ENCODE peak calls at places on chromosomes 6 and 20, in ten cellular contexts. I is HepG2; N is CD8-positive, alpha-beta memory T cell; Q is ovary; A is ascending aorta; R is astrocyte; E is fibroblast of lung; V is hepatocyte; B is body of pancreas; F is PC-3. J is an unnamed sample. For H3K9me3, the result is how much of the 10 kb centered on the place peaks cover.

GRCh38 chr20:15708984-15709598 is 864.2 kb downstream of the KIF16B start:
- DNase-seq in A (no peak), V (peak), R (no peak), E (peak), N (no peak), Q (no peak), I (peak), B (peak), F (peak), J (peak)

GRCh38 chr20:29878777-29879442 is 1378.6 kb upstream of the DEFB115 start:
- DNase-seq in B (no peak), V (no peak), N (no peak), F (no peak), I (no peak), E (no peak), Q (no peak), A (no peak), R (no peak), J (no peak)

GRCh38 chr6:166640342-166641043 is 13.4 kb upstream of the RPS6KA2 start:
- DNase-seq in Q (no peak), A (no peak), F (no peak), B (no peak), V (no peak), I (no peak), R (no peak), E (no peak), N (no peak), J (no peak)

GRCh38 chr20:51906049-51906448 is 103.7 kb upstream of the SALL4 start:
- DNase-seq in R (no peak), I (no peak), F (no peak), E (no peak), N (no peak), B (no peak), Q (no peak), V (no peak), A (no peak), J (peak)

GRCh38 chr6:52872031-52872430 is 31.4 kb upstream of the GSTA5 start:
- DNase-seq in F (no peak), I (no peak), R (no peak), N (no peak), E (no peak), V (no peak), B (no peak), A (no peak), Q (no peak), J (no peak)

GRCh38 chr6:145656128-145656527 is 79.2 kb downstream of the EPM2A start:
- DNase-seq in R (no peak), N (no peak), I (no peak), F (no peak), V (no peak), A (no peak), B (no peak), Q (no peak), E (no peak), J (no peak)

GRCh38 chr6:30158475-30159025 is 2.5 kb downstream of the TRIM10 start:
- DNase-seq in F (no peak), E (no peak), V (no peak), N (no peak), R (no peak), Q (no peak), A (no peak), B (no peak), I (no peak), J (no peak)

GRCh38 chr20:4369798-4370124 is 351.9 kb upstream of the PRND start:
- DNase-seq in R (no peak), I (no peak), A (no peak), B (peak), Q (no peak), V (no peak), N (no peak), E (no peak), F (no peak), J (no peak)

GRCh38 chr6:126786262-126786661 is 332.2 kb upstream of the RSPO3 start:
- DNase-seq in E (peak), R (peak), B (no peak), Q (no peak), A (no peak), N (no peak), F (peak), V (no peak), I (no peak), J (no peak)

GRCh38 chr6:26216886-26217713 is 129.9 kb downstream of the HFE start:
- DNase-seq in N (no peak), E (peak), B (peak), Q (peak), F (no peak), A (peak), I (peak), V (peak), R (peak), J (peak)

GRCh38 chr20:36818185-36818584 is 44.6 kb upstream of the DSN1 start:
- DNase-seq in N (no peak), A (no peak), I (no peak), E (no peak), F (no peak), Q (no peak), V (no peak), B (no peak), R (no peak), J (no peak)

GRCh38 chr6:78909391-78909790 is 42.0 kb downstream of the IRAK1BP1 start:
- DNase-seq in N (no peak), R (no peak), F (no peak), A (no peak), Q (no peak), I (no peak), B (peak), V (peak), E (peak), J (no peak)

DNA sequence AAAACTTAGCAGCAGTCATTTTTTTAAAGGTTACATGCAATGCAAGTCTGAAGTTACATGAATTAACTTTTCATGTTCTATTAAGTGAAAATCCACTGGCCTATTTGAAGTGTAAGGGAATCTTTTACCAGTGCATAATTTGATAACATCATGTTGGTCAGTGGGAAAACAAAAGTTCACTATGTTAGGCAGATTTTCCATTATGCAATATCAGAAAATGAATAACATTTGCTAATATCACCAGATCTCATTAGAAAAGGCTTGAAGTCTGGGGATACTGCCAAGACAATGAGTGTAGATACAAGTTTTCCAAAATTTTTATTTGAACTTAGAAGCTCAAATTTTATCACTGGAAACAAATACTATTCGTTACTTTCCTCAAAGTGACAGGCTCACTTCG is 296.4 kb upstream of the CDH4 start:
- DNase-seq in N (no peak), V (no peak), R (no peak), A (no peak), E (no peak), F (no peak), I (no peak), B (no peak), Q (no peak), J (no peak)
- H3K4me3 ChIP-seq in N (no peak), V (no peak), R (no peak), A (no peak), E (no peak), F (no peak), I (no peak), B (no peak), Q (no peak), J (no peak)

GRCh38 chr20:23224806-23225205 is 125.8 kb upstream of the NXT1 start:
- DNase-seq in F (no peak), Q (no peak), A (no peak), R (no peak), V (no peak), N (no peak), E (no peak), I (no peak), B (no peak), J (no peak)

GRCh38 chr20:23223908-23224307 is 126.7 kb upstream of the NXT1 start:
- DNase-seq in F (no peak), A (no peak), I (no peak), R (no peak), E (no peak), N (no peak), V (no peak), Q (no peak), B (no peak), J (no peak)

GRCh38 chr20:23225407-23226060 is 125.1 kb upstream of the NXT1 start:
- DNase-seq in F (no peak), Q (no peak), I (no peak), A (peak), R (peak), E (peak), B (peak), N (no peak), V (peak), J (no peak)

GRCh38 chr20:23226612-23227265 is 123.9 kb upstream of the NXT1 start:
- DNase-seq in F (no peak), I (no peak), V (no peak), A (no peak), R (no peak), Q (no peak), E (no peak), N (no peak), B (no peak), J (no peak)

GRCh38 chr20:23222531-23223200 is 127.9 kb upstream of the NXT1 start:
- DNase-seq in E (no peak), V (no peak), N (no peak), Q (no peak), B (no peak), R (no peak), F (no peak), A (no peak), I (no peak), J (no peak)
- H3K9me3 ChIP-seq in E (under half), V (under half), N (under half), Q (under half), B (under half), R (under half), F (under half), A (under half), I (under half), J (under half)

GRCh38 chr6:31216208-31216898 is 45.9 kb upstream of the POU5F1 start:
- DNase-seq in Q (no peak), N (no peak), R (no peak), A (no peak), E (no peak), B (no peak), V (peak), F (no peak), I (no peak), J (no peak)
- H3K4me3 ChIP-seq in Q (no peak), N (no peak), R (no peak), A (no peak), E (no peak), B (no peak), V (no peak), F (no peak), I (no peak), J (no peak)

GRCh38 chr6:136546321-136546720 is 3.9 kb downstream of the MAP7 start:
- DNase-seq in E (no peak), A (no peak), I (no peak), R (no peak), F (no peak), N (no peak), B (no peak), V (no peak), Q (no peak), J (no peak)
- H3K9me3 ChIP-seq in E (under half), A (under half), I (under half), R (under half), F (under half), N (under half), B (under half), V (under half), Q (under half), J (under half)

DNA sequence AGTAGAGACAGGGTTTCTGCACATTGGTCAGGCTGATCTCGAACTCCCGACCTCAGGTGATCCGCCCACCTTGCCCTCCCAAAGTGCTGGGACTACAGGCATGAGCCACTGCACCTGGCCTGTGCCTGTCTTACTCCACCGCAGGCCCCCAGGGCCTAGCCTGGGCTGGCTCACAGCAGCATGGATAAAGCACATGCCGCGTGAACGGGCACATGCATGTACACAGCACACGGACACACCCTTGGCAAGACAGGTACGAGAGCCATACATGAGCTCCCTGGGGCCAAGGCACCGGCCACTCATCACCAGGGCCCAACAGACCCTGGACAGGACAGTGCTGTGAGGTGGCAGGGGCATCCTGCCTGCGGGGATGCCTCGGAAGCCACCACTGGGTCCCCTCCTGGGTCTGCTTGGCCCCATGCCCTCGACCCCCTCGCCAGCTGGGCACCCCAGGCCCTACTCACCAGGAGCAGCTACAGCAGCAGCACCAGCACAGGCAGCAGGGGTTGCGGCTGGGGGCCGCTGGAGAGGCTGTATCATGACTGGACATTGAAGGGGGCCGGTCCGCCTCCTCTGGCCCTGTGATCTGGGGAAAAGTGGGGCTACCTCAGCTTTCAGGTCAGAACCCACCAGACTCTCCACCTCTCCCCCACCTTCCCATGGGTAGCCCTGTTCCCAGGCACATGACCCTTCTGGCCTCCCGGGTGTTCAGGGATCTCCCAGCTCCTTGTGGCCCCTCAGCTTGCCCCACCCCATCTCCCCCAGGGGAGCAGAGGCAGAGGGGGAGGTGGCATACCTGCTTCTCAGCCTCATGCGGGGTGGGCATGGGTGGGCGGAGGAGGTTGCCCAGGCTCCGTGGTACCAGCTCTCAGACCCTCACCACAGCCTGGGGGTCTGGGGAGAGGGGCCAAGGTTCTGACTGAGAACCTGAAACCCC is 3.0 kb downstream of the RGS19 start:
- DNase-seq in A (no peak), V (no peak), Q (no peak), N (no peak), B (no peak), R (no peak), F (no peak), I (no peak), E (no peak), J (no peak)
- H3K4me3 ChIP-seq in A (peak), V (no peak), Q (no peak), N (peak), B (no peak), R (no peak), F (no peak), I (no peak), E (no peak), J (no peak)

DNA sequence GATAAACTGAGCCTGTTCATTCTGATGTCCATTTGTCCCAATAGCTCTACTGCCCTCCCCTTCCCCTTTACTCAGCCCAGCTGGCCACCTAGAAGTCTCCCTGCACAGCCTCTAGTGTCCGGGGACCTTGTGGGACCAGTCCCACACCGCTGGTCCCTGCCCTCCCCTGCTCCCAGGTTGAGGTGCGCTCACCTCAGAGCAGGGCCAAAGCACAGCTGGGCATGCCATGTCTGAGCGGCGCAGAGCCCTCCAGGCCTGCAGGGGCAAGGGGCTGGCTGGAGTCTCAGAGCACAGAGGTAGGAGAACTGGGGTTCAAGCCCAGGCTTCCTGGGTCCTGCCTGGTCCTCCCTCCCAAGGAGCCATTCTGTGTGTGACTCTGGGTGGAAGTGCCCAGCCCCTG is 24.7 kb upstream of the FANCE start:
- DNase-seq in R (no peak), V (no peak), Q (no peak), F (no peak), E (no peak), B (no peak), A (no peak), N (no peak), I (no peak), J (no peak)
- H3K9me3 ChIP-seq in R (under half), V (under half), Q (under half), F (under half), E (under half), B (under half), A (under half), N (under half), I (under half), J (under half)

GRCh38 chr6:86730216-86730615 is 207.1 kb upstream of the HTR1E start:
- DNase-seq in I (no peak), Q (no peak), B (no peak), F (no peak), R (no peak), A (no peak), E (no peak), V (no peak), N (no peak), J (no peak)

GRCh38 chr6:86724695-86725094 is 212.6 kb upstream of the HTR1E start:
- DNase-seq in N (no peak), A (no peak), B (no peak), Q (no peak), I (no peak), E (no peak), V (no peak), R (no peak), F (no peak), J (no peak)

GRCh38 chr6:86723729-86724128 is 213.6 kb upstream of the HTR1E start:
- DNase-seq in V (no peak), I (no peak), N (no peak), R (no peak), Q (no peak), E (no peak), F (peak), B (peak), A (no peak), J (no peak)

GRCh38 chr6:86723131-86723530 is 214.2 kb upstream of the HTR1E start:
- DNase-seq in V (no peak), F (peak), Q (no peak), R (no peak), A (no peak), E (no peak), I (no peak), B (no peak), N (no peak), J (no peak)

DNA sequence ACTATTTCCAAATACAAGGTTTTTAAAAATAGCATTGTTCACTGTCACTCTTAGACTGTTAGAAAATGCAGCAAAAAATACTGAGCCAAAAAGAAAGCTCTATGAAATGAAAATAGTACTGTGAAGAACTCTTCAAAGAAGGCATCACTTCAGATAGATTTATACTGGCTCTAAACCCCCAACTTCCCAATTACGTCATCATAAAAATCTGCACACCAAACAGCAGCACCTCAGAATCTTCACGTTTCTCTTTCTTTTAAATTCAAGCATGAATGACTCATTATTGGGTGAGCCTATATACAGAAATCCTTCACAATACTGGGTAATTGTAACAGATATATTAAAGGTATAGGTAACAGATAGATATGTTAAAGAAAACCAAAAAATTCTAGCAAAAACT is 208.4 kb upstream of the HTR1E start:
- DNase-seq in R (no peak), I (no peak), N (no peak), F (no peak), Q (no peak), V (no peak), E (no peak), A (no peak), B (no peak), J (no peak)
- H3K4me3 ChIP-seq in R (no peak), I (no peak), N (no peak), F (no peak), Q (no peak), V (no peak), E (no peak), A (no peak), B (no peak), J (no peak)

J was measured in HAP-1.